ENCODE peak calls at places on chromosome 9, in ten cellular contexts. One of them, this sample, is unnamed.

GRCh38 chr9:6757988-6758417 is 230 bp downstream of the KDM4C start:
- DNase-seq in choroid plexus epithelial cell: no peak
- DNase-seq in heart right ventricle: no peak
- DNase-seq in AG04450: no peak
- DNase-seq in neural progenitor cell: no peak
- DNase-seq in astrocyte of the spinal cord: no peak
- DNase-seq in GM12878: no peak
- DNase-seq in fibroblast of villous mesenchyme: no peak
- DNase-seq in HFF-Myc: no peak
- DNase-seq in AG04449: no peak
- DNase-seq in this sample: no peak

GRCh38 chr9:125748511-125749099 is 1.4 kb downstream of the PBX3 start:
- DNase-seq in choroid plexus epithelial cell: peak
- DNase-seq in heart right ventricle: no peak
- DNase-seq in AG04450: no peak
- DNase-seq in neural progenitor cell: peak
- DNase-seq in astrocyte of the spinal cord: peak
- DNase-seq in GM12878: no peak
- DNase-seq in fibroblast of villous mesenchyme: no peak
- DNase-seq in HFF-Myc: no peak
- DNase-seq in AG04449: no peak
- DNase-seq in this sample: no peak

GRCh38 chr9:116349684-116350083 is 196.1 kb downstream of the PAPPA start:
- DNase-seq in choroid plexus epithelial cell: no peak
- DNase-seq in heart right ventricle: no peak
- DNase-seq in AG04450: no peak
- DNase-seq in neural progenitor cell: no peak
- DNase-seq in astrocyte of the spinal cord: no peak
- DNase-seq in GM12878: no peak
- DNase-seq in fibroblast of villous mesenchyme: no peak
- DNase-seq in HFF-Myc: no peak
- DNase-seq in AG04449: no peak
- DNase-seq in this sample: no peak

GRCh38 chr9:16182784-16183183 is 629.9 kb downstream of the CCDC171 start:
- DNase-seq in choroid plexus epithelial cell: no peak
- DNase-seq in heart right ventricle: no peak
- DNase-seq in AG04450: no peak
- DNase-seq in neural progenitor cell: no peak
- DNase-seq in astrocyte of the spinal cord: no peak
- DNase-seq in GM12878: no peak
- DNase-seq in fibroblast of villous mesenchyme: no peak
- DNase-seq in HFF-Myc: no peak
- DNase-seq in AG04449: no peak
- DNase-seq in this sample: no peak

GRCh38 chr9:7033091-7033490 is 275.3 kb downstream of the KDM4C start:
- DNase-seq in choroid plexus epithelial cell: no peak
- DNase-seq in heart right ventricle: no peak
- DNase-seq in AG04450: no peak
- DNase-seq in neural progenitor cell: no peak
- DNase-seq in astrocyte of the spinal cord: peak
- DNase-seq in GM12878: no peak
- DNase-seq in fibroblast of villous mesenchyme: no peak
- DNase-seq in HFF-Myc: no peak
- DNase-seq in AG04449: no peak
- DNase-seq in this sample: no peak

GRCh38 chr9:16243798-16244197 is 626.7 kb downstream of the BNC2 start:
- DNase-seq in choroid plexus epithelial cell: no peak
- DNase-seq in heart right ventricle: no peak
- DNase-seq in AG04450: no peak
- DNase-seq in neural progenitor cell: peak
- DNase-seq in astrocyte of the spinal cord: no peak
- DNase-seq in GM12878: no peak
- DNase-seq in fibroblast of villous mesenchyme: no peak
- DNase-seq in HFF-Myc: no peak
- DNase-seq in AG04449: no peak
- DNase-seq in this sample: no peak

GRCh38 chr9:18396102-18396728 is 77.7 kb upstream of the ADAMTSL1 start:
- DNase-seq in choroid plexus epithelial cell: peak
- DNase-seq in heart right ventricle: no peak
- DNase-seq in AG04450: no peak
- DNase-seq in neural progenitor cell: peak
- DNase-seq in astrocyte of the spinal cord: peak
- DNase-seq in GM12878: no peak
- DNase-seq in fibroblast of villous mesenchyme: peak
- DNase-seq in HFF-Myc: no peak
- DNase-seq in AG04449: no peak
- DNase-seq in this sample: no peak

GRCh38 chr9:97479496-97480159 is 21.8 kb upstream of the TMOD1 start:
- DNase-seq in choroid plexus epithelial cell: no peak
- DNase-seq in heart right ventricle: no peak
- DNase-seq in AG04450: no peak
- DNase-seq in neural progenitor cell: no peak
- DNase-seq in astrocyte of the spinal cord: no peak
- DNase-seq in GM12878: no peak
- DNase-seq in fibroblast of villous mesenchyme: no peak
- DNase-seq in HFF-Myc: no peak
- DNase-seq in AG04449: no peak
- DNase-seq in this sample: no peak

GRCh38 chr9:81653240-81653639 is 36.1 kb downstream of the TLE1 start:
- DNase-seq in choroid plexus epithelial cell: no peak
- DNase-seq in heart right ventricle: no peak
- DNase-seq in AG04450: no peak
- DNase-seq in neural progenitor cell: no peak
- DNase-seq in astrocyte of the spinal cord: peak
- DNase-seq in GM12878: no peak
- DNase-seq in fibroblast of villous mesenchyme: no peak
- DNase-seq in HFF-Myc: no peak
- DNase-seq in AG04449: no peak
- DNase-seq in this sample: no peak

GRCh38 chr9:13278368-13279246 is 885 bp downstream of the MPDZ start:
- DNase-seq in choroid plexus epithelial cell: peak
- DNase-seq in heart right ventricle: peak
- DNase-seq in AG04450: no peak
- DNase-seq in neural progenitor cell: peak
- DNase-seq in astrocyte of the spinal cord: peak
- DNase-seq in GM12878: no peak
- DNase-seq in fibroblast of villous mesenchyme: peak
- DNase-seq in HFF-Myc: no peak
- DNase-seq in AG04449: no peak
- DNase-seq in this sample: peak

GRCh38 chr9:93476924-93477323 is 23.5 kb upstream of the FAM120AOS start:
- DNase-seq in choroid plexus epithelial cell: no peak
- DNase-seq in heart right ventricle: no peak
- DNase-seq in AG04450: no peak
- DNase-seq in neural progenitor cell: no peak
- DNase-seq in astrocyte of the spinal cord: no peak
- DNase-seq in GM12878: no peak
- DNase-seq in fibroblast of villous mesenchyme: no peak
- DNase-seq in HFF-Myc: no peak
- DNase-seq in AG04449: no peak
- DNase-seq in this sample: no peak

GRCh38 chr9:36791204-36791948 is 218.7 kb downstream of the MELK start:
- DNase-seq in choroid plexus epithelial cell: no peak
- DNase-seq in heart right ventricle: no peak
- DNase-seq in AG04450: no peak
- DNase-seq in neural progenitor cell: peak
- DNase-seq in astrocyte of the spinal cord: no peak
- DNase-seq in GM12878: no peak
- DNase-seq in fibroblast of villous mesenchyme: no peak
- DNase-seq in HFF-Myc: no peak
- DNase-seq in AG04449: no peak
- DNase-seq in this sample: no peak

GRCh38 chr9:99269429-99269828 is 47.3 kb downstream of the SEC61B start:
- DNase-seq in choroid plexus epithelial cell: peak
- DNase-seq in heart right ventricle: no peak
- DNase-seq in AG04450: peak
- DNase-seq in neural progenitor cell: no peak
- DNase-seq in astrocyte of the spinal cord: peak
- DNase-seq in GM12878: no peak
- DNase-seq in fibroblast of villous mesenchyme: peak
- DNase-seq in HFF-Myc: no peak
- DNase-seq in AG04449: peak
- DNase-seq in this sample: no peak

GRCh38 chr9:133910855-133911514 is 81.1 kb downstream of the VAV2 start:
- DNase-seq in choroid plexus epithelial cell: peak
- DNase-seq in heart right ventricle: no peak
- DNase-seq in AG04450: no peak
- DNase-seq in neural progenitor cell: no peak
- DNase-seq in astrocyte of the spinal cord: no peak
- DNase-seq in GM12878: no peak
- DNase-seq in fibroblast of villous mesenchyme: peak
- DNase-seq in HFF-Myc: no peak
- DNase-seq in AG04449: no peak
- DNase-seq in this sample: no peak

GRCh38 chr9:124770359-124771020 is 621 bp downstream of the NR6A1 start:
- DNase-seq in choroid plexus epithelial cell: no peak
- DNase-seq in heart right ventricle: no peak
- DNase-seq in AG04450: no peak
- DNase-seq in neural progenitor cell: peak
- DNase-seq in astrocyte of the spinal cord: no peak
- DNase-seq in GM12878: no peak
- DNase-seq in fibroblast of villous mesenchyme: no peak
- DNase-seq in HFF-Myc: no peak
- DNase-seq in AG04449: no peak
- DNase-seq in this sample: peak

GRCh38 chr9:121765021-121765950 is 113.9 kb downstream of the DAB2IP start:
- DNase-seq in choroid plexus epithelial cell: peak
- DNase-seq in heart right ventricle: peak
- DNase-seq in AG04450: peak
- DNase-seq in neural progenitor cell: no peak
- DNase-seq in astrocyte of the spinal cord: peak
- DNase-seq in GM12878: no peak
- DNase-seq in fibroblast of villous mesenchyme: peak
- DNase-seq in HFF-Myc: no peak
- DNase-seq in AG04449: no peak
- DNase-seq in this sample: no peak

GRCh38 chr9:127102788-127103187 is 19.6 kb downstream of the ANGPTL2 start:
- DNase-seq in choroid plexus epithelial cell: no peak
- DNase-seq in heart right ventricle: no peak
- DNase-seq in AG04450: no peak
- DNase-seq in neural progenitor cell: no peak
- DNase-seq in astrocyte of the spinal cord: no peak
- DNase-seq in GM12878: no peak
- DNase-seq in fibroblast of villous mesenchyme: no peak
- DNase-seq in HFF-Myc: no peak
- DNase-seq in AG04449: no peak
- DNase-seq in this sample: no peak
- H3K4me3 ChIP-seq in choroid plexus epithelial cell: no peak
- H3K4me3 ChIP-seq in heart right ventricle: no peak
- H3K4me3 ChIP-seq in AG04450: no peak
- H3K4me3 ChIP-seq in neural progenitor cell: no peak
- H3K4me3 ChIP-seq in astrocyte of the spinal cord: no peak
- H3K4me3 ChIP-seq in GM12878: no peak
- H3K4me3 ChIP-seq in fibroblast of villous mesenchyme: no peak
- H3K4me3 ChIP-seq in HFF-Myc: no peak
- H3K4me3 ChIP-seq in AG04449: no peak
- H3K4me3 ChIP-seq in this sample: no peak

GRCh38 chr9:113665756-113666155 is 202.2 kb downstream of the RGS3 start:
- DNase-seq in choroid plexus epithelial cell: no peak
- DNase-seq in heart right ventricle: no peak
- DNase-seq in AG04450: no peak
- DNase-seq in neural progenitor cell: no peak
- DNase-seq in astrocyte of the spinal cord: no peak
- DNase-seq in GM12878: no peak
- DNase-seq in fibroblast of villous mesenchyme: no peak
- DNase-seq in HFF-Myc: no peak
- DNase-seq in AG04449: no peak
- DNase-seq in this sample: no peak
- TF ChIP-seq CTCF in choroid plexus epithelial cell: no peak
- TF ChIP-seq CTCF in heart right ventricle: no peak
- TF ChIP-seq CTCF in AG04450: no peak
- TF ChIP-seq CTCF in neural progenitor cell: no peak
- TF ChIP-seq CTCF in astrocyte of the spinal cord: no peak
- TF ChIP-seq CTCF in GM12878: no peak
- TF ChIP-seq CTCF in fibroblast of villous mesenchyme: no peak
- TF ChIP-seq CTCF in HFF-Myc: no peak
- TF ChIP-seq CTCF in AG04449: no peak
- TF ChIP-seq CTCF in this sample: no peak

DNA sequence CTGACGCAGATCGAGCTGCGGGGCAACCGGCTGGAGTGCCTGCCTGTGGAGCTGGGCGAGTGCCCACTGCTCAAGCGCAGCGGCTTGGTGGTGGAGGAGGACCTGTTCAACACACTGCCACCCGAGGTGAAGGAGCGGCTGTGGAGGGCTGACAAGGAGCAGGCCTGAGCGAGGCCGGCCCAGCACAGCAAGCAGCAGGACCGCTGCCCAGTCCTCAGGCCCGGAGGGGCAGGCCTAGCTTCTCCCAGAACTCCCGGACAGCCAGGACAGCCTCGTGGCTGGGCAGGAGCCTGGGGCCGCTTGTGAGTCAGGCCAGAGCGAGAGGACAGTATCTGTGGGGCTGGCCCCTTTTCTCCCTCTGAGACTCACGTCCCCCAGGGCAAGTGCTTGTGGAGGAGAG is 4.6 kb upstream of the PHYHD1 start:
- DNase-seq in choroid plexus epithelial cell: peak
- DNase-seq in heart right ventricle: no peak
- DNase-seq in AG04450: no peak
- DNase-seq in neural progenitor cell: no peak
- DNase-seq in astrocyte of the spinal cord: no peak
- DNase-seq in GM12878: no peak
- DNase-seq in fibroblast of villous mesenchyme: peak
- DNase-seq in HFF-Myc: no peak
- DNase-seq in AG04449: no peak
- DNase-seq in this sample: peak
- H3K4me3 ChIP-seq in choroid plexus epithelial cell: no peak
- H3K4me3 ChIP-seq in heart right ventricle: no peak
- H3K4me3 ChIP-seq in AG04450: no peak
- H3K4me3 ChIP-seq in neural progenitor cell: no peak
- H3K4me3 ChIP-seq in astrocyte of the spinal cord: no peak
- H3K4me3 ChIP-seq in GM12878: no peak
- H3K4me3 ChIP-seq in fibroblast of villous mesenchyme: no peak
- H3K4me3 ChIP-seq in HFF-Myc: no peak
- H3K4me3 ChIP-seq in AG04449: no peak
- H3K4me3 ChIP-seq in this sample: peak

DNA sequence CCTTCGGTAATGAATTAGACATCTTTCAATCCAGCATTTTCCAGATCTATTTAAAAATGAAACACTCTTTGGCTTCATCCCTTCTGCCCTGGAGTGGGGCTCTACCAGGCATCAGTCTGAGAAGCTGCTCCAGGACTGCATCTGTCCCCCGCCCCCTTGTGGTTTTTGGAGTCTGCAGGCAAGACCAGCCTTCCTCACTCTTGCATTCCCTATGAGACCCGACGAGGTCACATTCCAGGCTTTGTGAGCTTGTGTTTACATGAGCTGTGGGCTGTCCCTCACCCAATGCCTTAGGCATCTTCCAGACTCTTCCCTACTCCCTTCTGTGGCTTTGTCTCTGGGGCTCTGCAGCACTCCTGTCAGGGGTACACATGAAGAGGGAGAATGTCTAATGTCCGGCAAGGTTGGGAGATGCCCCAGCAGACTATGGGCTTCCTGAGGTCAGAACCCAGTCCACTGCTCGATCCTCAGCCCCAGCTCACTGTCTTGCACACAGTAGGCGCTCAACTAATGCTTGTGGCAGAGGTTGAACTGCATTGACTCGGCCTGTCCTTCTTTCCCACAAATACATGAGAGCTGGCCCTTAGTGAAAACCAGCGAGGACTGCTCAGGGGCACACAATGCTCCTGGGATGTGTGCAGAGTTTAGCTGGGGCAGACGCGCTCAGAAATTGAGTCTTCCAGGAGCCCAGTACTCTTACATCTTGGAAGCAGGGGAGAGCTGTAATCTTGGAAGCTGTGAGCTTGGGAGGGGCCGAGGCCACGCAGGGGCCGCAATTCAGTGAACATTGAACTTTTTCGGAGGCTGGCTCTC is 11.6 kb upstream of the GADD45G start:
- DNase-seq in choroid plexus epithelial cell: peak
- DNase-seq in heart right ventricle: no peak
- DNase-seq in AG04450: no peak
- DNase-seq in neural progenitor cell: peak
- DNase-seq in astrocyte of the spinal cord: peak
- DNase-seq in GM12878: no peak
- DNase-seq in fibroblast of villous mesenchyme: peak
- DNase-seq in HFF-Myc: no peak
- DNase-seq in AG04449: no peak
- DNase-seq in this sample: no peak
- TF ChIP-seq CTCF in choroid plexus epithelial cell: peak
- TF ChIP-seq CTCF in heart right ventricle: no peak
- TF ChIP-seq CTCF in AG04450: peak
- TF ChIP-seq CTCF in neural progenitor cell: peak
- TF ChIP-seq CTCF in astrocyte of the spinal cord: peak
- TF ChIP-seq CTCF in GM12878: no peak
- TF ChIP-seq CTCF in fibroblast of villous mesenchyme: peak
- TF ChIP-seq CTCF in HFF-Myc: peak
- TF ChIP-seq CTCF in AG04449: peak
- TF ChIP-seq CTCF in this sample: no peak